ENCODE peak calls at places on chromosomes 2 and 18, in six cellular contexts. E is T follicular helper cell, C is brain microvascular endothelial cell, Z is Peyer's patch, B is EL, U is GDM1. L is an unnamed sample.

GRCh38 chr18:10419420-10420103 is 34.9 kb upstream of the APCDD1 start:
- DNase-seq in E (no peak), C (peak), Z (no peak), B (peak), U (no peak), L (no peak)

GRCh38 chr2:232438951-232439757 is 16.8 kb upstream of the ALPI start:
- DNase-seq in E (no peak), C (no peak), Z (peak), B (no peak), U (no peak), L (peak)

GRCh38 chr2:157611110-157611509 is 17.6 kb downstream of the ACVR1C start:
- DNase-seq in E (no peak), C (no peak), Z (no peak), B (no peak), U (no peak), L (no peak)

GRCh38 chr2:218216674-218217365 is at the start of gene ARPC2:
- DNase-seq in E (peak), C (peak), Z (peak), B (peak), U (peak), L (peak)

GRCh38 chr2:113078350-113078839 is 10.6 kb downstream of the IL1F10 start:
- DNase-seq in E (no peak), C (peak), Z (no peak), B (peak), U (no peak), L (no peak)

GRCh38 chr18:45688113-45688512 is 35.9 kb upstream of the SLC14A1 start:
- DNase-seq in E (no peak), C (peak), Z (no peak), B (no peak), U (no peak), L (no peak)

GRCh38 chr18:55779461-55779710 is 191.4 kb upstream of the TCF4 start:
- DNase-seq in E (no peak), C (no peak), Z (no peak), B (peak), U (no peak), L (no peak)

GRCh38 chr2:222297600-222297935 is 1.2 kb downstream of the PAX3 start:
- DNase-seq in E (no peak), C (no peak), Z (no peak), B (peak), U (no peak), L (no peak)

GRCh38 chr2:225431387-225431786 is 31.9 kb downstream of the NYAP2 start:
- DNase-seq in E (no peak), C (no peak), Z (no peak), B (no peak), U (no peak), L (no peak)

GRCh38 chr18:10050956-10051355 is 137.1 kb downstream of the VAPA start:
- DNase-seq in E (no peak), C (no peak), Z (no peak), B (no peak), U (no peak), L (no peak)

GRCh38 chr2:18062892-18063291 is 184.4 kb downstream of the KCNS3 start:
- DNase-seq in E (no peak), C (no peak), Z (no peak), B (peak), U (no peak), L (no peak)

GRCh38 chr2:8575011-8575750 is 106.7 kb upstream of the ID2 start:
- DNase-seq in E (peak), C (no peak), Z (no peak), B (no peak), U (peak), L (peak)

GRCh38 chr2:239946570-239947311 is 78.4 kb downstream of the NDUFA10 start:
- DNase-seq in E (no peak), C (no peak), Z (peak), B (no peak), U (no peak), L (peak)

GRCh38 chr2:86628091-86628522 is 4.4 kb upstream of the RNF103 start:
- DNase-seq in E (no peak), C (no peak), Z (peak), B (no peak), U (no peak), L (no peak)